ENCODE peak calls at places on chromosomes 7 and 10, in six cellular contexts. B is IMR-90, S is left ventricle myocardium inferior, L is keratinocyte, M is pancreas, H is heart left ventricle. U is an unnamed sample.

GRCh38 chr10:5684971-5685763 is 529 bp downstream of the TASOR2 start:
- DNase-seq in B (peak), S (peak), L (peak), M (peak), H (peak), U (peak)

GRCh38 chr10:63521389-63522128 is at the start of gene REEP3:
- DNase-seq in B (peak), S (peak), L (no peak), M (peak), H (peak), U (peak)

GRCh38 chr7:134040988-134041387 is 86.2 kb upstream of the LRGUK start:
- DNase-seq in B (no peak), S (no peak), L (no peak), M (no peak), H (no peak), U (no peak)

GRCh38 chr10:47269294-47269693 is 30.7 kb upstream of the GDF10 start:
- DNase-seq in B (no peak), S (no peak), L (no peak), M (no peak), H (no peak), U (no peak)

GRCh38 chr7:73738220-73738611 is 386 bp downstream of the ABHD11 start:
- DNase-seq in B (peak), S (peak), L (no peak), M (no peak), H (peak), U (peak)

GRCh38 chr10:102612964-102613275 is 31.4 kb upstream of the TRIM8 start:
- DNase-seq in B (no peak), S (no peak), L (no peak), M (peak), H (no peak), U (peak)

GRCh38 chr10:116212756-116213155 is 60.2 kb downstream of the GFRA1 start:
- DNase-seq in B (no peak), S (no peak), L (no peak), M (no peak), H (no peak), U (no peak)

GRCh38 chr7:73978681-73979563 is 49.1 kb upstream of the ELN start:
- DNase-seq in B (no peak), S (no peak), L (no peak), M (peak), H (peak), U (no peak)

GRCh38 chr10:99733366-99733765 is 1.3 kb downstream of the CUTC start:
- DNase-seq in B (peak), S (no peak), L (no peak), M (no peak), H (no peak), U (no peak)

GRCh38 chr10:132036153-132036886 is 29.4 kb upstream of the JAKMIP3 start:
- DNase-seq in B (no peak), S (peak), L (no peak), M (peak), H (no peak), U (no peak)

GRCh38 chr7:154372106-154372505 is 319.9 kb downstream of the DPP6 start:
- DNase-seq in B (no peak), S (no peak), L (no peak), M (no peak), H (no peak), U (no peak)

GRCh38 chr10:101563497-101564040 is 24.5 kb downstream of the POLL start:
- DNase-seq in B (no peak), S (no peak), L (no peak), M (no peak), H (no peak), U (no peak)

GRCh38 chr10:73889014-73889413 is 14.7 kb upstream of the CAMK2G start:
- DNase-seq in B (peak), S (peak), L (peak), M (no peak), H (peak), U (no peak)

GRCh38 chr10:122120008-122120744 is 131.2 kb downstream of the TACC2 start:
- DNase-seq in B (no peak), S (no peak), L (no peak), M (no peak), H (no peak), U (no peak)

GRCh38 chr7:53113424-53113823 is 78.0 kb downstream of the POM121L12 start:
- DNase-seq in B (no peak), S (no peak), L (no peak), M (no peak), H (no peak), U (no peak)

GRCh38 chr10:102645741-102646609 is 1.7 kb downstream of the TRIM8 start:
- DNase-seq in B (peak), S (peak), L (peak), M (peak), H (peak), U (peak)

GRCh38 chr10:77422491-77423338 is 214.9 kb downstream of the KCNMA1 start:
- DNase-seq in B (no peak), S (no peak), L (no peak), M (no peak), H (no peak), U (no peak)

GRCh38 chr7:68224041-68224534 is 1227.5 kb downstream of the TYW1 start:
- DNase-seq in B (no peak), S (no peak), L (no peak), M (no peak), H (no peak), U (no peak)

GRCh38 chr7:158323741-158324396 is 263.8 kb downstream of the PTPRN2 start:
- DNase-seq in B (no peak), S (no peak), L (no peak), M (no peak), H (no peak), U (no peak)

GRCh38 chr10:60417898-60418297 is 28.2 kb upstream of the ANK3 start:
- DNase-seq in B (peak), S (no peak), L (no peak), M (no peak), H (no peak), U (no peak)

GRCh38 chr7:91247497-91247896 is 16.7 kb upstream of the FZD1 start:
- DNase-seq in B (no peak), S (no peak), L (no peak), M (no peak), H (no peak), U (no peak)

GRCh38 chr10:5450605-5451384 is 38.4 kb downstream of the NET1 start:
- DNase-seq in B (no peak), S (no peak), L (no peak), M (no peak), H (no peak), U (no peak)

GRCh38 chr7:18552943-18553584 is 57.5 kb downstream of the HDAC9 start:
- DNase-seq in B (no peak), S (no peak), L (no peak), M (no peak), H (no peak), U (no peak)

GRCh38 chr10:111079781-111080180 is 3.0 kb downstream of the ADRA2A start:
- DNase-seq in B (no peak), S (no peak), L (no peak), M (no peak), H (no peak), U (peak)

GRCh38 chr7:45977256-45977655 is 56.2 kb upstream of the IGFBP3 start:
- DNase-seq in B (no peak), S (no peak), L (no peak), M (no peak), H (no peak), U (no peak)
- H3K27ac ChIP-seq in B (peak), S (no peak), L (no peak), M (no peak), H (no peak), U (no peak)

GRCh38 chr7:151125835-151126481 is 39.7 kb downstream of the AGAP3 start:
- DNase-seq in B (no peak), S (no peak), L (no peak), M (peak), H (no peak), U (no peak)

GRCh38 chr7:151128144-151128543 is 39.4 kb downstream of the GBX1 start:
- DNase-seq in B (no peak), S (no peak), L (no peak), M (peak), H (no peak), U (no peak)

GRCh38 chr7:151124899-151125399 is 38.7 kb downstream of the AGAP3 start:
- DNase-seq in B (no peak), S (no peak), L (no peak), M (no peak), H (no peak), U (peak)

GRCh38 chr7:151125459-151125834 is 39.2 kb downstream of the AGAP3 start:
- DNase-seq in B (no peak), S (peak), L (no peak), M (peak), H (peak), U (peak)

DNA sequence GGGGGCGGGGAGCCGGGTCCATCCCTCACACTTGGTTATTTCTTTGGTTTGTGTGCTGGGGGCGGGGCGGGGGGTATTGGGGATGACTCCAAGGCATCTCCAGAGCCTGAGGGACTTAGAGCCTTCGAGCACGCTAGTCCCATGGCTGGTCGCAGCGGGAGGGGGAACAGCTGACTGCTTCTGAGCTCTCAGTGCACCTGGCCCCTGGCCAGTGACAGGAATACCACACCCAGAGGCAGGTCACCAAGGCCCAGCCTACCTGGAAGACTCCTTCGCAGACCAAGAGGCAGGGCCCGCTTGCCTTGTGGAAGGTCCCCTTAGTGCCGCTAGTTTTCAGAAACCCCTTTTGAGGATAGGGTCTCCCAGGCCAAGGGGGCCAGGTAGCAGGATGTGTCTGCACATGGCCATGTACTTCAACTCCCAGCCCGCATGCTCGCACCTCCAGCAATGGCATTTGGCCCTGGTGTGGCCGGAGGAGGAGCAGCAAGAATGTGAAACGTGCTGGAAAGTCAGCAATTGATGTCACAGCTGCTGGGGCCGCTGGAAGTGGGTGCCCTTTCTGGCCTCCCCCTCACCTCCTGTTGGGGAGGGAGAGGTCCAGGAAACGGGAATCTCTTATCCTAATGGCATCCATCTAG is 40.3 kb downstream of the AGAP3 start:
- DNase-seq in B (no peak), S (no peak), L (no peak), M (peak), H (no peak), U (no peak)
- TF ChIP-seq CTCF in B (no peak), S (no peak), L (no peak), M (no peak), H (no peak), U (no peak)

GRCh38 chr7:56030340-56030739 is 20.9 kb downstream of the PSPH start:
- DNase-seq in B (no peak), S (no peak), L (no peak), M (no peak), H (no peak), U (no peak)

GRCh38 chr7:56028942-56029630 is 22.2 kb downstream of the PSPH start:
- DNase-seq in B (peak), S (no peak), L (no peak), M (no peak), H (no peak), U (no peak)

GRCh38 chr7:56033671-56034432 is 17.4 kb downstream of the PSPH start:
- DNase-seq in B (peak), S (peak), L (no peak), M (peak), H (peak), U (peak)
- H3K27ac ChIP-seq in B (peak), S (peak), L (peak), M (peak), H (no peak), U (no peak)

DNA sequence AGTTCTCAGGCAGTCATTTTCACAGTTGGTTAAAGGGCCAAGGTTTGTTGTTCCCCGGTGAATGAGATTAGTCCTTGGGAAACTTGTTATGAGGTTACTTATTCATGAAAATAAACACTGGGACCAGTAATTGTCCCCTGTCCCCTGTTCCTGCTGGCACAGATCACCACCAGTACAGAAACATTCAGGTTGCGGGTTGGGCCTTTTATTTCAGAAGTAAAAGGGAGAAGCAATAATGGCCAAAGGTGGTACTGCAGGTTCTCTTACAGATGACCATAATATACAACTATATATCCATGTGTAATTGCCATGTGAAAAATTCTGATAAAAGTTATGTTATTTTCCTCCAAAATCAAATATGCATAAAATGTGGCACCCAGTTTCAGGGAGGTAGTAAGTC is 442.0 kb downstream of the SORCS1 start:
- DNase-seq in B (no peak), S (no peak), L (no peak), M (no peak), H (no peak), U (no peak)
- TF ChIP-seq CTCF in B (no peak), S (no peak), L (no peak), M (no peak), H (no peak), U (no peak)